ENCODE peak calls at places on chromosomes 5 and 9, in five cellular contexts. O is H54, A is hypothalamus, P is ELR, S is heart right ventricle. B is an unnamed sample.

GRCh38 chr5:178290376-178290775 is 57.8 kb upstream of the PHYKPL start:
- DNase-seq in P (no peak), S (peak), O (no peak), A (no peak), B (peak)

GRCh38 chr5:151738125-151738848 is 20.1 kb downstream of the ATOX1 start:
- DNase-seq in O (no peak), A (no peak), P (peak), S (no peak), B (no peak)

GRCh38 chr9:94017939-94018531 is 62.9 kb upstream of the BARX1 start:
- DNase-seq in S (no peak), P (no peak), O (no peak), A (no peak), B (no peak)

GRCh38 chr9:79975471-79976316 is 403.9 kb downstream of the TLE4 start:
- DNase-seq in S (no peak), A (no peak), P (no peak), O (no peak), B (no peak)

GRCh38 chr9:35688558-35689350 is 971 bp downstream of the TPM2 start:
- DNase-seq in S (no peak), A (no peak), P (peak), O (peak), B (no peak)

GRCh38 chr9:111674319-111674718 is 12.9 kb downstream of the GNG10 start:
- DNase-seq in P (no peak), A (no peak), O (no peak), S (no peak), B (no peak)

GRCh38 chr5:9895305-9895650 is 265.1 kb upstream of the TAS2R1 start:
- DNase-seq in S (no peak), A (no peak), O (no peak), P (no peak), B (no peak)

GRCh38 chr9:94719878-94720277 is 6.6 kb upstream of the AOPEP start:
- DNase-seq in P (peak), A (no peak), S (no peak), O (peak), B (no peak)

GRCh38 chr5:84378420-84378819 is 6.3 kb downstream of the EDIL3 start:
- DNase-seq in P (no peak), A (no peak), S (no peak), O (no peak), B (no peak)

GRCh38 chr5:79686799-79687198 is 2.8 kb upstream of the CMYA5 start:
- DNase-seq in A (no peak), O (no peak), P (peak), S (no peak), B (no peak)

GRCh38 chr5:107533946-107534876 is 136.5 kb downstream of the EFNA5 start:
- DNase-seq in S (no peak), A (no peak), O (no peak), P (no peak), B (no peak)

GRCh38 chr5:145118109-145118508 is 717.0 kb downstream of the PRELID2 start:
- DNase-seq in P (peak), O (no peak), S (no peak), A (no peak), B (no peak)

GRCh38 chr9:112072721-112073553 is 102.2 kb downstream of the SUSD1 start:
- DNase-seq in S (no peak), P (peak), O (no peak), A (no peak), B (no peak)

GRCh38 chr5:100755435-100755834 is 147.6 kb downstream of the ST8SIA4 start:
- DNase-seq in P (no peak), A (no peak), S (no peak), O (no peak), B (no peak)

GRCh38 chr5:90201923-90202322 is 207.6 kb downstream of the CETN3 start:
- DNase-seq in S (no peak), O (peak), P (peak), A (no peak), B (no peak)

GRCh38 chr9:37508135-37508833 is 22.5 kb downstream of the POLR1E start:
- DNase-seq in A (no peak), S (no peak), O (no peak), P (no peak), B (no peak)

GRCh38 chr5:80959138-80959537 is 1.0 kb upstream of the RASGRF2 start:
- DNase-seq in O (no peak), S (no peak), P (no peak), A (no peak), B (no peak)

GRCh38 chr9:36163840-36164175 is 5.4 kb upstream of the CCIN start:
- DNase-seq in P (peak), O (no peak), A (no peak), S (no peak), B (no peak)

GRCh38 chr5:56405116-56405515 is 172.0 kb upstream of the ANKRD55 start:
- DNase-seq in O (no peak), S (no peak), P (no peak), A (no peak), B (no peak)

GRCh38 chr5:105462377-105462776 is 1899.8 kb upstream of the NUDT12 start:
- DNase-seq in O (no peak), P (no peak), S (no peak), A (no peak), B (no peak)

GRCh38 chr5:35047785-35048404 is at the start of gene AGXT2:
- DNase-seq in A (no peak), O (no peak), P (no peak), S (no peak), B (no peak)

GRCh38 chr9:108662090-108662875 is 193.5 kb downstream of the ACTL7B start:
- DNase-seq in O (no peak), P (no peak), A (no peak), S (no peak), B (no peak)

GRCh38 chr9:114779352-114779845 is 26.4 kb downstream of the TNFSF15 start:
- DNase-seq in S (peak), A (no peak), O (no peak), P (no peak), B (peak)

GRCh38 chr9:85392270-85392669 is 349.5 kb downstream of the AGTPBP1 start:
- DNase-seq in A (no peak), P (no peak), S (no peak), O (no peak), B (no peak)

GRCh38 chr9:127898433-127899199 is 787 bp downstream of the ST6GALNAC6 start:
- DNase-seq in P (peak), A (no peak), O (no peak), S (peak), B (peak)

GRCh38 chr9:137688725-137689124 is 69.9 kb downstream of the EHMT1 start:
- DNase-seq in S (no peak), O (no peak), A (no peak), P (no peak), B (no peak)

GRCh38 chr5:65611524-65611923 is 12.6 kb downstream of the TRIM23 start:
- DNase-seq in P (no peak), O (no peak), A (no peak), S (no peak), B (no peak)

GRCh38 chr5:155562153-155562552 is 548.6 kb downstream of the KIF4B start:
- DNase-seq in A (no peak), S (no peak), P (no peak), O (no peak), B (no peak)

GRCh38 chr9:117644607-117645244 is 59.5 kb upstream of the TLR4 start:
- DNase-seq in A (peak), P (peak), O (peak), S (peak), B (peak)

GRCh38 chr9:132794730-132795380 is 83.2 kb downstream of the AK8 start:
- DNase-seq in P (no peak), O (no peak), S (no peak), A (no peak), B (no peak)

GRCh38 chr5:109784687-109785086 is 95.0 kb downstream of the MAN2A1 start:
- DNase-seq in O (no peak), A (no peak), P (no peak), S (no peak), B (no peak)

GRCh38 chr9:123550797-123551196 is 194.8 kb downstream of the CRB2 start:
- DNase-seq in S (no peak), O (no peak), P (no peak), A (no peak), B (no peak)

B was measured in right cardiac atrium.